ENCODE peak calls at places on chromosomes 4 and X, in four cellular contexts. B, X, T and O are unnamed samples.

GRCh38 chrX:107135076-107135964 is 16.7 kb upstream of the RBM41 start:
- DNase-seq in T (peak; percentile 14), X (peak; percentile 14), B (no peak), O (peak; percentile 78)

GRCh38 chr4:139153411-139154133 is 23.4 kb downstream of the ELF2 start:
- DNase-seq in B (no peak), X (no peak), T (peak; percentile 86), O (no peak)

GRCh38 chr4:186934841-186935443 is 211.3 kb upstream of the FAT1 start:
- DNase-seq in B (no peak), X (no peak), T (no peak), O (no peak)

GRCh38 chrX:53256446-53257041 is 24.8 kb downstream of the IQSEC2 start:
- DNase-seq in B (peak; percentile 55), T (no peak), X (peak; percentile 42), O (no peak)

GRCh38 chr4:83516042-83516772 is 19.7 kb upstream of the GPAT3 start:
- DNase-seq in T (no peak), X (no peak), B (no peak), O (no peak)

GRCh38 chr4:93996895-93997294 is 168.3 kb downstream of the ATOH1 start:
- DNase-seq in X (no peak), T (no peak), B (no peak), O (no peak)

GRCh38 chrX:96689951-96690350 is 5.3 kb downstream of the DIAPH2 start:
- DNase-seq in T (no peak), X (no peak), B (no peak), O (no peak)

GRCh38 chrX:97158270-97158669 is 274.6 kb downstream of the RPA4 start:
- DNase-seq in X (no peak), B (no peak), T (no peak), O (no peak)

GRCh38 chr4:156792462-156793085 is 179.0 kb downstream of the PDGFC start:
- DNase-seq in X (no peak), B (no peak), T (peak; percentile 71), O (no peak)

GRCh38 chr4:156794863-156795262 is 176.7 kb downstream of the PDGFC start:
- DNase-seq in B (no peak), X (no peak), T (no peak), O (no peak)

GRCh38 chr4:156786713-156787112 is 184.9 kb downstream of the PDGFC start:
- DNase-seq in B (no peak), X (no peak), T (no peak), O (no peak)

GRCh38 chr4:156788782-156789181 is 182.8 kb downstream of the PDGFC start:
- DNase-seq in B (no peak), T (no peak), X (no peak), O (no peak)

GRCh38 chr4:156790866-156791265 is 180.7 kb downstream of the PDGFC start:
- DNase-seq in T (peak; percentile 53), X (no peak), B (no peak), O (no peak)
- TF ChIP-seq ELF1 in T (no peak), X (no peak), B (no peak), O (no peak)

GRCh38 chrX:43423876-43424275 is 232.2 kb upstream of the MAOA start:
- DNase-seq in X (no peak), T (no peak), B (no peak), O (no peak)
- TF ChIP-seq SIN3A in X (no peak), T (no peak), B (no peak), O (no peak)

DNA sequence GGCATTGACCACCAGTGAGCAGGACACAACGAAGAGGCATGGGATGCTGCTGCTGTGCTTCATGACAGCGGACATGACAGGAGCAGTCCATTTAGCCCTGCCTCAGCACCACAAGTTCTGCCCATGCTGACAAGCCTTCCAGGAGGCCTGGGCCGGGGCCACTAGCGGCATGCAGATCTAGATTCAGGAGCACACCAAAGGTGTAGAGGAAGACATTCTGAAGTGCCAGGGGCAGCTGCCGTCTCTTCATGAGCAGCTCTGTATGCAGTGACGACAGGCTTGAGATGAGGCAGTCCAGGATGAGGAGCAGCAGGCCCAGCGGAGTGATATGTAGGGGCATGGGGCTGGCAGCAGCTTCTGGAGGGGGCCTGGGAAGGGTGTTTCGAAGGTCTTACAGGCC is 38.5 kb upstream of the SLC4A4 start:
- DNase-seq in B (no peak), X (no peak), T (no peak), O (no peak)
- TF ChIP-seq ELF1 in B (no peak), X (no peak), T (no peak), O (no peak)

GRCh38 chr4:2417765-2418651 is at the start of gene ZFYVE28:
- DNase-seq in B (no peak), X (peak; percentile 36), T (no peak), O (no peak)

GRCh38 chr4:2415881-2416563 is 2.4 kb downstream of the ZFYVE28 start:
- DNase-seq in X (no peak), B (no peak), T (no peak), O (no peak)

GRCh38 chr4:2417196-2417764 is 1.2 kb downstream of the ZFYVE28 start:
- DNase-seq in X (peak; percentile 27), B (peak; percentile 78), T (no peak), O (no peak)

GRCh38 chr4:2415213-2415612 is 3.2 kb downstream of the ZFYVE28 start:
- DNase-seq in T (no peak), B (no peak), X (no peak), O (no peak)

GRCh38 chr4:2416564-2417195 is 1.8 kb downstream of the ZFYVE28 start:
- DNase-seq in B (peak; percentile 63), X (peak; percentile 64), T (no peak), O (no peak)
- TF ChIP-seq SIN3A in B (no peak), X (no peak), T (no peak), O (no peak)